ENCODE peak calls at places on chromosomes 12 and 14, in four cellular contexts. P is K562, E is HepG2, U is GM12878. Y is an unnamed sample.

GRCh38 chr12:112836736-112837628 is 45.4 kb downstream of the RPH3A start:
- DNase-seq in P (no peak), E (no peak), U (no peak), Y (no peak)

GRCh38 chr14:103103461-103104388 is 9.2 kb downstream of the EXOC3L4 start:
- DNase-seq in P (no peak), E (peak; percentile 87), U (no peak), Y (no peak)

GRCh38 chr12:130101370-130101769 is 60.9 kb upstream of the FZD10 start:
- DNase-seq in P (no peak), E (no peak), U (no peak), Y (no peak)

GRCh38 chr12:10358131-10358530 is 31.7 kb downstream of the KLRK1 start:
- DNase-seq in P (no peak), E (no peak), U (no peak), Y (no peak)

GRCh38 chr12:52004042-52004648 is 2.6 kb upstream of the TAMALIN start:
- DNase-seq in P (peak; percentile 66), E (peak; percentile 40), U (no peak), Y (peak; percentile 63)

GRCh38 chr14:103393687-103394626 is 8.7 kb downstream of the MARK3 start:
- DNase-seq in P (peak; percentile 88), E (no peak), U (no peak), Y (peak; percentile 43)

GRCh38 chr12:93773122-93773871 is 96.1 kb downstream of the CRADD start:
- DNase-seq in P (peak; percentile 80), E (no peak), U (no peak), Y (no peak)

GRCh38 chr12:54259194-54260011 is 20.5 kb downstream of the CBX5 start:
- DNase-seq in P (peak; percentile 93), E (no peak), U (peak; percentile 42), Y (peak; percentile 87)

GRCh38 chr12:848519-849191 is 96.3 kb downstream of the WNK1 start:
- DNase-seq in P (no peak), E (no peak), U (no peak), Y (no peak)

GRCh38 chr14:95355422-95355821 is 35.7 kb upstream of the CLMN start:
- DNase-seq in P (no peak), E (no peak), U (no peak), Y (no peak)
- TF ChIP-seq TARDBP in P (no peak), E (no peak), U (no peak), Y (no peak)

GRCh38 chr14:23054000-23054811 is 3.1 kb downstream of the CDH24 start:
- DNase-seq in P (peak; percentile 66), E (no peak), U (no peak), Y (no peak)

GRCh38 chr14:23056956-23057756 is at the start of gene CDH24:
- DNase-seq in P (peak; percentile 90), E (no peak), U (no peak), Y (peak; percentile 77)

GRCh38 chr14:23055147-23055550 is 2.2 kb downstream of the CDH24 start:
- DNase-seq in P (no peak), E (no peak), U (no peak), Y (no peak)

GRCh38 chr14:23056257-23056955 is 914 bp downstream of the CDH24 start:
- DNase-seq in P (peak; percentile 92), E (peak; percentile 81), U (no peak), Y (peak; percentile 81)

DNA sequence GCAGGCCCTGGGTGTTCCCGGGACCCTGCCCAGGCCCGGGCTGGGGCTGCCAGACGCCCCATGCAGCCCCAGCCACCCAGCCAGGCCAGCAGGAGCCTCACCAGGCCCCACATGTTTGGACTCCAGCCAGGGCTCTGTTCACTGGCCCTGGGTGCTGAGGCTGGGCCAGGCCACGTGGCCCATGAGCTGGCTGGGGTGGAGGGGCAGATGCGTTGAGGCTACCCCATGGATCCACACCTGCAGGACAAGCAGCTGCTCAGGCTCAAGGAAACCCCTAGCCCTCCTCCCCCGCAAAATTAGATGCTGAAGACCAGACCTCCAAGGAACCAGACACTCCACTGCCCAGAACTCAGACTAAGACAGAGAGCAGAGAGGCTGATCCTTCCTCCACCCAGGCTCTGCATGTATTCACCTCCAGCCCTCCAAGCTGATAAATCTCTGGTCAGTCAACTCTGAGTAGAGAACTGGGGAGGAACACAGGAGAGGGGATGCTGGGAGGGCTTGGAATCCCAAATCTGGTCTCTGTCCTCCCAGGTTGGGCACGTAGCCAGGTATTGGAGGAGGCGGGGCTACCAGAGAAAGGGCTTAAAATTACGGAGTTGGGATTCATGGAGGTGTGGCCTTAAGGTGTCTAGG is 1.6 kb downstream of the CDH24 start:
- DNase-seq in P (no peak), E (no peak), U (no peak), Y (no peak)
- TF ChIP-seq TARDBP in P (no peak), E (no peak), U (no peak), Y (no peak)

GRCh38 chr12:6871052-6871957 is 1.8 kb downstream of the SPSB2 start:
- DNase-seq in P (peak; percentile 71), E (no peak), U (no peak), Y (no peak)
- TF ChIP-seq TARDBP in P (no peak), E (peak; percentile 24), U (no peak), Y (no peak)

GRCh38 chr12:31929140-31929526 is 30.1 kb upstream of the RESF1 start:
- DNase-seq in P (no peak), E (no peak), U (no peak), Y (no peak)

GRCh38 chr12:31923063-31923412 is 36.2 kb upstream of the RESF1 start:
- DNase-seq in P (no peak), E (no peak), U (no peak), Y (no peak)

GRCh38 chr12:31922341-31923062 is 36.7 kb upstream of the RESF1 start:
- DNase-seq in P (no peak), E (peak; percentile 20), U (no peak), Y (no peak)

GRCh38 chr12:31931796-31932715 is 27.2 kb upstream of the RESF1 start:
- DNase-seq in P (no peak), E (no peak), U (no peak), Y (no peak)

DNA sequence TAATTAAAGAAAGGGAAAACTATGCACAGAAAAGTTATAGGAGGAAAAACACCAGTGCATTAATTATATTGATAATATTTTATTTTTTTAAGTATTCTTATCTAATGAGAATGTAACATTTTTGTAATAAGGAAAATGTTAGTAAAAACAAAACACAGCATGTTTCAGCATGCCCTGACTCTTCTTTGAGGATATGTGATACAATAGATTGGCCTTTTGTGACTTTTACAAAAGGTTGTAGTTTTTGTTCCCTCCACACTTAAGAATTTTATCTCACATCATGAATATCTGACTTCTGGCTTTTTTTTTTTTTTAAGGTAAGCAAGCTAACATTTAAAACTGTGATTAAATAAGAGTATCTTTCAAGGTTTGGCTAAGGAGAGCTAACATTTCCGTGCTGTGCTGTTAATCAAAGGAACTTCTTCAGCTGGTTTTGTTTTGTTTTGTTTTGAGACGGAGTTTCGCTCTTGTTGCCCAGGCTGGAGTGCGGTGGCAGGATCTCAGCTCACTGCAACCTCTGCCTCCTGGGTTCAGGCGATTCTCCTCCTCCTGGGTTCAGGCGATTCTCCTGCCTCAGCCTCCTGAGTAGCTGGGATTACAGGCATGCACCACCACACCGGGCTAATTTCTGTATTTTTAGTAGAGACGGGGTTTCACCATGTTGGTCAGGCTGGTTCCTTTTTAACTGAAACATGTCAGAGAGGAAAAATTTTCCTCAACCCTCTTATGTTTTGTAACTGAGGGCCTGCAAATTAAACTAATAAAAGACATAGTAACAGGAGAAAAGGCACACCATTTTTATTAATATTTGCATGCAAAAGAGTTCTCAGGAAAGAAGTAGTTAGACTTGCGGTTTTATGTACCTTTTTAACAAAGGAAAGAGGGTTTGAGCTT is 30.7 kb upstream of the RESF1 start:
- DNase-seq in P (no peak), E (no peak), U (no peak), Y (no peak)
- TF ChIP-seq TARDBP in P (no peak), E (no peak), U (no peak), Y (no peak)

GRCh38 chr12:40598073-40598472 is 94.2 kb upstream of the CNTN1 start:
- DNase-seq in P (no peak), E (no peak), U (no peak), Y (no peak)
- TF ChIP-seq TARDBP in P (no peak), E (no peak), U (no peak), Y (no peak)

GRCh38 chr14:77099425-77100167 is 1.5 kb downstream of the CIPC start:
- DNase-seq in P (peak; percentile 53), E (no peak), U (no peak), Y (peak; percentile 34)
- TF ChIP-seq TARDBP in P (no peak), E (no peak), U (no peak), Y (no peak)

GRCh38 chr12:131793623-131794022 is 34.6 kb upstream of the MMP17 start:
- DNase-seq in P (no peak), E (no peak), U (no peak), Y (no peak)
- TF ChIP-seq TARDBP in P (no peak), E (no peak), U (no peak), Y (no peak)

GRCh38 chr12:127829974-127830543 is 436.9 kb upstream of the TMEM132C start:
- DNase-seq in P (no peak), E (no peak), U (no peak), Y (no peak)
- TF ChIP-seq TARDBP in P (no peak), E (no peak), U (no peak), Y (no peak)

Y was measured in HEK293T.